ENCODE peak calls at places on chromosomes 4 and X, in four cellular contexts. One of them, this sample, is unnamed.

GRCh38 chr4:128349921-128350320 is 62.3 kb upstream of the PGRMC2 start:
- DNase-seq in progenitor cell of endocrine pancreas: no peak
- DNase-seq in osteocyte: no peak
- DNase-seq in choroid plexus epithelial cell: peak
- DNase-seq in this sample: no peak

GRCh38 chr4:120769227-120769626 is 153.3 kb downstream of the PRDM5 start:
- DNase-seq in choroid plexus epithelial cell: peak
- DNase-seq in progenitor cell of endocrine pancreas: no peak
- DNase-seq in osteocyte: no peak
- DNase-seq in this sample: no peak

GRCh38 chr4:110589297-110589696 is 33.6 kb downstream of the PITX2 start:
- DNase-seq in osteocyte: no peak
- DNase-seq in choroid plexus epithelial cell: peak
- DNase-seq in progenitor cell of endocrine pancreas: no peak
- DNase-seq in this sample: no peak

GRCh38 chrX:105636667-105637066 is 185.7 kb upstream of the NRK start:
- DNase-seq in progenitor cell of endocrine pancreas: no peak
- DNase-seq in osteocyte: no peak
- DNase-seq in choroid plexus epithelial cell: peak
- DNase-seq in this sample: no peak

GRCh38 chrX:132491191-132491590 is 2.4 kb upstream of the MBNL3 start:
- DNase-seq in osteocyte: no peak
- DNase-seq in choroid plexus epithelial cell: no peak
- DNase-seq in progenitor cell of endocrine pancreas: no peak
- DNase-seq in this sample: peak

GRCh38 chr4:81030617-81031388 is at the start of gene BMP3:
- DNase-seq in progenitor cell of endocrine pancreas: peak
- DNase-seq in choroid plexus epithelial cell: peak
- DNase-seq in osteocyte: peak
- DNase-seq in this sample: no peak

GRCh38 chr4:108113229-108113628 is 55.5 kb downstream of the LEF1 start:
- DNase-seq in progenitor cell of endocrine pancreas: no peak
- DNase-seq in choroid plexus epithelial cell: no peak
- DNase-seq in osteocyte: no peak
- DNase-seq in this sample: no peak

GRCh38 chr4:183872531-183872930 is 32.6 kb upstream of the STOX2 start:
- DNase-seq in choroid plexus epithelial cell: no peak
- DNase-seq in osteocyte: no peak
- DNase-seq in progenitor cell of endocrine pancreas: no peak
- DNase-seq in this sample: no peak

GRCh38 chr4:190020790-190021717 is 6.0 kb downstream of the FRG2 start:
- DNase-seq in osteocyte: peak
- DNase-seq in choroid plexus epithelial cell: peak
- DNase-seq in progenitor cell of endocrine pancreas: no peak
- DNase-seq in this sample: no peak

GRCh38 chr4:172305698-172306097 is 492.5 kb downstream of the GALNTL6 start:
- DNase-seq in progenitor cell of endocrine pancreas: no peak
- DNase-seq in osteocyte: no peak
- DNase-seq in choroid plexus epithelial cell: peak
- DNase-seq in this sample: no peak

GRCh38 chrX:149715468-149715867 is 3.6 kb downstream of the MAGEA11 start:
- DNase-seq in osteocyte: no peak
- DNase-seq in progenitor cell of endocrine pancreas: no peak
- DNase-seq in choroid plexus epithelial cell: no peak
- DNase-seq in this sample: no peak

GRCh38 chr4:106315476-106315967 is 487 bp downstream of the TBCK start:
- DNase-seq in progenitor cell of endocrine pancreas: no peak
- DNase-seq in osteocyte: no peak
- DNase-seq in choroid plexus epithelial cell: peak
- DNase-seq in this sample: no peak

GRCh38 chr4:2257361-2258001 is 4.4 kb downstream of the MXD4 start:
- DNase-seq in choroid plexus epithelial cell: no peak
- DNase-seq in osteocyte: no peak
- DNase-seq in progenitor cell of endocrine pancreas: no peak
- DNase-seq in this sample: peak

GRCh38 chrX:22249371-22249770 is 23.3 kb upstream of the CBLL2 start:
- DNase-seq in osteocyte: no peak
- DNase-seq in choroid plexus epithelial cell: no peak
- DNase-seq in progenitor cell of endocrine pancreas: no peak
- DNase-seq in this sample: no peak

GRCh38 chr4:148776944-148777343 is 334.7 kb upstream of the NR3C2 start:
- DNase-seq in choroid plexus epithelial cell: peak
- DNase-seq in progenitor cell of endocrine pancreas: no peak
- DNase-seq in osteocyte: no peak
- DNase-seq in this sample: no peak

GRCh38 chrX:40709395-40709794 is 25.9 kb downstream of the MED14 start:
- DNase-seq in progenitor cell of endocrine pancreas: no peak
- DNase-seq in choroid plexus epithelial cell: no peak
- DNase-seq in osteocyte: no peak
- DNase-seq in this sample: no peak

GRCh38 chr4:818106-818921 is 7.6 kb downstream of the CPLX1 start:
- DNase-seq in progenitor cell of endocrine pancreas: no peak
- DNase-seq in choroid plexus epithelial cell: no peak
- DNase-seq in osteocyte: no peak
- DNase-seq in this sample: no peak

GRCh38 chr4:124633285-124633941 is 79.1 kb downstream of the ANKRD50 start:
- DNase-seq in choroid plexus epithelial cell: no peak
- DNase-seq in progenitor cell of endocrine pancreas: no peak
- DNase-seq in osteocyte: no peak
- DNase-seq in this sample: no peak

GRCh38 chr4:137299281-137299680 is 233.0 kb downstream of the PCDH18 start:
- DNase-seq in choroid plexus epithelial cell: no peak
- DNase-seq in osteocyte: no peak
- DNase-seq in progenitor cell of endocrine pancreas: no peak
- DNase-seq in this sample: no peak

GRCh38 chr4:168884251-168885124 is 125.6 kb downstream of the CBR4 start:
- DNase-seq in choroid plexus epithelial cell: peak
- DNase-seq in osteocyte: no peak
- DNase-seq in progenitor cell of endocrine pancreas: no peak
- DNase-seq in this sample: no peak

DNA sequence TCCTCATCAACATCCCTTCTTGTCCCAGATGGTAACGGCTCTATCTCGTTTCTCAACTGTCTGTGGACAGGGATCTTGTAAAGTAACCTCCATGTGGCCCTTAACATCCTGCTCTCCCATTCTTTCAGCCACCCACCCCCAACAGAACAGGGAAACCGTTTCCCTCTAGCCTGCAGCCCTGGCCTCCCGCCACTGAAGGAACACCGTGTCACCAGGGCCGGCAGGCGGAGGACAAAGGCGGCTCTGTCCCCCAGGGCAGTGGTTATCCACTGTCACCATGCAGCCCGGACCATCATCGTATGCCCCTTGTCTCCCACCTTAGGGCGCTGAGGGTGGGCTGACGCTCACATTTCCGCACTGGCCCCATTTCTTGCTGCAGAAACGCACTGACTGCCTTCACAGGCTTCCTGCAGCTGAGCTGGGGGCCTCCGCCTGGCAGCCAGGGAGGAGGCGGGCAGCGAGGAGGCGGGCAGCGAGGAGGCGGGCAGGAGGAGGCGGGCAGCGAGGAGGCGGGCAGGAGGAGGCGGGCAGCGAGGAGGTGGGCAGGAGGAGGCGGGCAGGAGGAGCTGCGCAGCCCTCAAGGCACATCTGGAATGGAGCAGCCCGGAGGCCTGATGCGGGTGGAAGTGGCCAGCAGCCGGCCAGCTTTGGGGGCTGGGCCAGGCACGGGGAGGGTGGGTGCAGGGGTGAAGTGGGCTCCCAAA is 20.8 kb upstream of the KIAA0232 start:
- DNase-seq in progenitor cell of endocrine pancreas: no peak
- DNase-seq in choroid plexus epithelial cell: no peak
- DNase-seq in osteocyte: no peak
- DNase-seq in this sample: no peak
- TF ChIP-seq CTCF in progenitor cell of endocrine pancreas: no peak
- TF ChIP-seq CTCF in choroid plexus epithelial cell: no peak
- TF ChIP-seq CTCF in osteocyte: no peak
- TF ChIP-seq CTCF in this sample: no peak

GRCh38 chrX:68945603-68946228 is 116.9 kb downstream of the EFNB1 start:
- DNase-seq in choroid plexus epithelial cell: peak
- DNase-seq in progenitor cell of endocrine pancreas: peak
- DNase-seq in osteocyte: peak
- DNase-seq in this sample: no peak
- TF ChIP-seq CTCF in choroid plexus epithelial cell: peak
- TF ChIP-seq CTCF in progenitor cell of endocrine pancreas: peak
- TF ChIP-seq CTCF in osteocyte: peak
- TF ChIP-seq CTCF in this sample: no peak

GRCh38 chr4:153347117-153347516 is 2.6 kb downstream of the MND1 start:
- DNase-seq in osteocyte: no peak
- DNase-seq in choroid plexus epithelial cell: no peak
- DNase-seq in progenitor cell of endocrine pancreas: no peak
- DNase-seq in this sample: no peak
- TF ChIP-seq CTCF in osteocyte: no peak
- TF ChIP-seq CTCF in choroid plexus epithelial cell: no peak
- TF ChIP-seq CTCF in progenitor cell of endocrine pancreas: no peak
- TF ChIP-seq CTCF in this sample: no peak

GRCh38 chr4:66974665-66975064 is 570.6 kb downstream of the CENPC start:
- DNase-seq in progenitor cell of endocrine pancreas: no peak
- DNase-seq in choroid plexus epithelial cell: no peak
- DNase-seq in osteocyte: no peak
- DNase-seq in this sample: no peak

GRCh38 chr4:66972087-66972486 is 573.2 kb downstream of the CENPC start:
- DNase-seq in osteocyte: no peak
- DNase-seq in choroid plexus epithelial cell: peak
- DNase-seq in progenitor cell of endocrine pancreas: no peak
- DNase-seq in this sample: no peak
- TF ChIP-seq CTCF in osteocyte: peak
- TF ChIP-seq CTCF in choroid plexus epithelial cell: no peak
- TF ChIP-seq CTCF in progenitor cell of endocrine pancreas: no peak
- TF ChIP-seq CTCF in this sample: no peak

GRCh38 chr4:90760059-90760458 is 632.9 kb downstream of the CCSER1 start:
- DNase-seq in progenitor cell of endocrine pancreas: no peak
- DNase-seq in osteocyte: no peak
- DNase-seq in choroid plexus epithelial cell: no peak
- DNase-seq in this sample: no peak
- TF ChIP-seq CTCF in progenitor cell of endocrine pancreas: no peak
- TF ChIP-seq CTCF in osteocyte: no peak
- TF ChIP-seq CTCF in choroid plexus epithelial cell: no peak
- TF ChIP-seq CTCF in this sample: no peak

DNA sequence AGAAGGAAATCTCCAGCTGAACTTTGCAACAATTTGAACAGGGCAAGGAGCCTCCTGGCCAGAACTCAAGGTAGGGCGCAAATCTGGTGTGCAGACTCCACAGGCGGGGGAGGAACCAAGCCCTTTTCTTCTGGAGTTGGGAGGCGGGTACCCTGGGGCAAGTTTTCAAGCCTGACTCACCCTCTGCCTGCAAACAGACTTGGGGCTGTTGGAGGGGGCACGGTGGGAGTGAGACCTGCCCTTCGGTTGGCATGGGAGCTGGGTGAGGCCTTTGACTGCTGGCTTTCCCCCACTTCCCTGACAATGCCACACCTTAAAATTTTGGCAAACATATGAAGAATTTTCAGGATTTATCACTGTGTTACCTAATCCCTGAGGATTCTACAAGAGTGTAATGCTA is 709.8 kb upstream of the DIAPH2 start:
- DNase-seq in choroid plexus epithelial cell: no peak
- DNase-seq in progenitor cell of endocrine pancreas: no peak
- DNase-seq in osteocyte: no peak
- DNase-seq in this sample: no peak
- TF ChIP-seq CTCF in choroid plexus epithelial cell: no peak
- TF ChIP-seq CTCF in progenitor cell of endocrine pancreas: no peak
- TF ChIP-seq CTCF in osteocyte: no peak
- TF ChIP-seq CTCF in this sample: no peak

GRCh38 chr4:4595252-4595651 is 53.4 kb upstream of the STX18 start:
- DNase-seq in choroid plexus epithelial cell: no peak
- DNase-seq in progenitor cell of endocrine pancreas: no peak
- DNase-seq in osteocyte: no peak
- DNase-seq in this sample: no peak
- TF ChIP-seq CTCF in choroid plexus epithelial cell: peak
- TF ChIP-seq CTCF in progenitor cell of endocrine pancreas: peak
- TF ChIP-seq CTCF in osteocyte: no peak
- TF ChIP-seq CTCF in this sample: no peak

GRCh38 chr4:95563638-95564337 is 15.0 kb upstream of the UNC5C start:
- DNase-seq in progenitor cell of endocrine pancreas: no peak
- DNase-seq in osteocyte: no peak
- DNase-seq in choroid plexus epithelial cell: no peak
- DNase-seq in this sample: no peak
- TF ChIP-seq CTCF in progenitor cell of endocrine pancreas: no peak
- TF ChIP-seq CTCF in osteocyte: no peak
- TF ChIP-seq CTCF in choroid plexus epithelial cell: no peak
- TF ChIP-seq CTCF in this sample: no peak